ENCODE peak calls at places on chromosomes 1 and 21, in nine cellular contexts. One of them, this sample, is unnamed.

GRCh38 chr1:153775432-153776311 is 465 bp downstream of the SLC27A3 start:
- DNase-seq in RWPE1: peak
- DNase-seq in omental fat pad: no peak
- DNase-seq in fibroblast of mammary gland: peak
- DNase-seq in kidney epithelial cell: no peak
- DNase-seq in neural progenitor cell: peak
- DNase-seq in endothelial cell: peak
- DNase-seq in esophagus squamous epithelium: no peak
- DNase-seq in AG04449: no peak
- DNase-seq in this sample: peak

GRCh38 chr1:204711947-204712701 is 26.6 kb upstream of the LRRN2 start:
- DNase-seq in RWPE1: no peak
- DNase-seq in omental fat pad: no peak
- DNase-seq in fibroblast of mammary gland: no peak
- DNase-seq in kidney epithelial cell: no peak
- DNase-seq in neural progenitor cell: peak
- DNase-seq in endothelial cell: no peak
- DNase-seq in esophagus squamous epithelium: no peak
- DNase-seq in AG04449: no peak
- DNase-seq in this sample: no peak

GRCh38 chr1:210236840-210237409 is 4.3 kb downstream of the SERTAD4 start:
- DNase-seq in RWPE1: no peak
- DNase-seq in omental fat pad: no peak
- DNase-seq in fibroblast of mammary gland: peak
- DNase-seq in kidney epithelial cell: no peak
- DNase-seq in neural progenitor cell: peak
- DNase-seq in endothelial cell: no peak
- DNase-seq in esophagus squamous epithelium: no peak
- DNase-seq in AG04449: no peak
- DNase-seq in this sample: peak

GRCh38 chr1:201059401-201059800 is 35.9 kb upstream of the KIF21B start:
- DNase-seq in RWPE1: no peak
- DNase-seq in omental fat pad: no peak
- DNase-seq in fibroblast of mammary gland: no peak
- DNase-seq in kidney epithelial cell: no peak
- DNase-seq in neural progenitor cell: no peak
- DNase-seq in endothelial cell: no peak
- DNase-seq in esophagus squamous epithelium: no peak
- DNase-seq in AG04449: no peak
- DNase-seq in this sample: no peak

GRCh38 chr21:39078322-39079065 is 104.8 kb downstream of the PSMG1 start:
- DNase-seq in RWPE1: no peak
- DNase-seq in omental fat pad: no peak
- DNase-seq in fibroblast of mammary gland: no peak
- DNase-seq in kidney epithelial cell: no peak
- DNase-seq in neural progenitor cell: no peak
- DNase-seq in endothelial cell: no peak
- DNase-seq in esophagus squamous epithelium: no peak
- DNase-seq in AG04449: no peak
- DNase-seq in this sample: no peak

GRCh38 chr1:246587606-246588005 is 21.4 kb downstream of the CNST start:
- DNase-seq in RWPE1: no peak
- DNase-seq in omental fat pad: no peak
- DNase-seq in fibroblast of mammary gland: peak
- DNase-seq in kidney epithelial cell: no peak
- DNase-seq in neural progenitor cell: no peak
- DNase-seq in endothelial cell: no peak
- DNase-seq in esophagus squamous epithelium: no peak
- DNase-seq in AG04449: no peak
- DNase-seq in this sample: peak

GRCh38 chr1:46718340-46718726 is 581 bp downstream of the EFCAB14 start:
- DNase-seq in RWPE1: no peak
- DNase-seq in omental fat pad: no peak
- DNase-seq in fibroblast of mammary gland: no peak
- DNase-seq in kidney epithelial cell: no peak
- DNase-seq in neural progenitor cell: no peak
- DNase-seq in endothelial cell: no peak
- DNase-seq in esophagus squamous epithelium: no peak
- DNase-seq in AG04449: no peak
- DNase-seq in this sample: no peak

GRCh38 chr21:44759628-44760285 is 41.9 kb downstream of the UBE2G2 start:
- DNase-seq in RWPE1: no peak
- DNase-seq in omental fat pad: no peak
- DNase-seq in fibroblast of mammary gland: no peak
- DNase-seq in kidney epithelial cell: no peak
- DNase-seq in neural progenitor cell: no peak
- DNase-seq in endothelial cell: no peak
- DNase-seq in esophagus squamous epithelium: no peak
- DNase-seq in AG04449: no peak
- DNase-seq in this sample: no peak

GRCh38 chr1:161994153-161994814 is 29.4 kb downstream of the OLFML2B start:
- DNase-seq in RWPE1: no peak
- DNase-seq in omental fat pad: no peak
- DNase-seq in fibroblast of mammary gland: peak
- DNase-seq in kidney epithelial cell: no peak
- DNase-seq in neural progenitor cell: no peak
- DNase-seq in endothelial cell: no peak
- DNase-seq in esophagus squamous epithelium: no peak
- DNase-seq in AG04449: no peak
- DNase-seq in this sample: peak

GRCh38 chr1:209633335-209633997 is 18.8 kb downstream of the LAMB3 start:
- DNase-seq in RWPE1: no peak
- DNase-seq in omental fat pad: no peak
- DNase-seq in fibroblast of mammary gland: peak
- DNase-seq in kidney epithelial cell: no peak
- DNase-seq in neural progenitor cell: no peak
- DNase-seq in endothelial cell: no peak
- DNase-seq in esophagus squamous epithelium: no peak
- DNase-seq in AG04449: peak
- DNase-seq in this sample: no peak

GRCh38 chr1:70405780-70406416 is 5.2 kb upstream of the CTH start:
- DNase-seq in RWPE1: no peak
- DNase-seq in omental fat pad: no peak
- DNase-seq in fibroblast of mammary gland: no peak
- DNase-seq in kidney epithelial cell: no peak
- DNase-seq in neural progenitor cell: no peak
- DNase-seq in endothelial cell: no peak
- DNase-seq in esophagus squamous epithelium: no peak
- DNase-seq in AG04449: no peak
- DNase-seq in this sample: no peak

GRCh38 chr1:4853930-4854329 is 199.5 kb downstream of the AJAP1 start:
- DNase-seq in RWPE1: no peak
- DNase-seq in omental fat pad: no peak
- DNase-seq in fibroblast of mammary gland: no peak
- DNase-seq in kidney epithelial cell: no peak
- DNase-seq in neural progenitor cell: no peak
- DNase-seq in endothelial cell: no peak
- DNase-seq in esophagus squamous epithelium: no peak
- DNase-seq in AG04449: no peak
- DNase-seq in this sample: no peak

GRCh38 chr1:86156571-86157455 is at the start of gene COL24A1:
- DNase-seq in RWPE1: peak
- DNase-seq in omental fat pad: no peak
- DNase-seq in fibroblast of mammary gland: peak
- DNase-seq in kidney epithelial cell: no peak
- DNase-seq in neural progenitor cell: peak
- DNase-seq in endothelial cell: peak
- DNase-seq in esophagus squamous epithelium: no peak
- DNase-seq in AG04449: no peak
- DNase-seq in this sample: peak

GRCh38 chr1:199684686-199685273 is 342.7 kb upstream of the NR5A2 start:
- DNase-seq in RWPE1: peak
- DNase-seq in omental fat pad: no peak
- DNase-seq in fibroblast of mammary gland: peak
- DNase-seq in kidney epithelial cell: no peak
- DNase-seq in neural progenitor cell: peak
- DNase-seq in endothelial cell: peak
- DNase-seq in esophagus squamous epithelium: no peak
- DNase-seq in AG04449: no peak
- DNase-seq in this sample: peak

GRCh38 chr1:211135342-211135950 is 1.5 kb upstream of the KCNH1 start:
- DNase-seq in RWPE1: peak
- DNase-seq in omental fat pad: no peak
- DNase-seq in fibroblast of mammary gland: peak
- DNase-seq in kidney epithelial cell: peak
- DNase-seq in neural progenitor cell: peak
- DNase-seq in endothelial cell: no peak
- DNase-seq in esophagus squamous epithelium: no peak
- DNase-seq in AG04449: no peak
- DNase-seq in this sample: peak

GRCh38 chr1:156114919-156115513 is 505 bp downstream of the LMNA start:
- DNase-seq in RWPE1: no peak
- DNase-seq in omental fat pad: no peak
- DNase-seq in fibroblast of mammary gland: no peak
- DNase-seq in kidney epithelial cell: no peak
- DNase-seq in neural progenitor cell: peak
- DNase-seq in endothelial cell: no peak
- DNase-seq in esophagus squamous epithelium: no peak
- DNase-seq in AG04449: no peak
- DNase-seq in this sample: no peak

GRCh38 chr21:45920824-45921600 is 60.6 kb upstream of the COL6A1 start:
- DNase-seq in RWPE1: no peak
- DNase-seq in omental fat pad: no peak
- DNase-seq in fibroblast of mammary gland: no peak
- DNase-seq in kidney epithelial cell: no peak
- DNase-seq in neural progenitor cell: no peak
- DNase-seq in endothelial cell: no peak
- DNase-seq in esophagus squamous epithelium: no peak
- DNase-seq in AG04449: peak
- DNase-seq in this sample: peak

GRCh38 chr1:39898648-39899603 is 2.8 kb downstream of the MYCL start:
- DNase-seq in RWPE1: peak
- DNase-seq in omental fat pad: no peak
- DNase-seq in fibroblast of mammary gland: peak
- DNase-seq in kidney epithelial cell: no peak
- DNase-seq in neural progenitor cell: peak
- DNase-seq in endothelial cell: peak
- DNase-seq in esophagus squamous epithelium: no peak
- DNase-seq in AG04449: no peak
- DNase-seq in this sample: peak

GRCh38 chr1:51168266-51168845 is 66.3 kb downstream of the C1orf185 start:
- DNase-seq in RWPE1: no peak
- DNase-seq in omental fat pad: no peak
- DNase-seq in fibroblast of mammary gland: peak
- DNase-seq in kidney epithelial cell: no peak
- DNase-seq in neural progenitor cell: no peak
- DNase-seq in endothelial cell: no peak
- DNase-seq in esophagus squamous epithelium: no peak
- DNase-seq in AG04449: no peak
- DNase-seq in this sample: peak

GRCh38 chr1:232868793-232869491 is 63.7 kb downstream of the MAP10 start:
- DNase-seq in RWPE1: peak
- DNase-seq in omental fat pad: no peak
- DNase-seq in fibroblast of mammary gland: peak
- DNase-seq in kidney epithelial cell: no peak
- DNase-seq in neural progenitor cell: no peak
- DNase-seq in endothelial cell: no peak
- DNase-seq in esophagus squamous epithelium: no peak
- DNase-seq in AG04449: peak
- DNase-seq in this sample: peak

DNA sequence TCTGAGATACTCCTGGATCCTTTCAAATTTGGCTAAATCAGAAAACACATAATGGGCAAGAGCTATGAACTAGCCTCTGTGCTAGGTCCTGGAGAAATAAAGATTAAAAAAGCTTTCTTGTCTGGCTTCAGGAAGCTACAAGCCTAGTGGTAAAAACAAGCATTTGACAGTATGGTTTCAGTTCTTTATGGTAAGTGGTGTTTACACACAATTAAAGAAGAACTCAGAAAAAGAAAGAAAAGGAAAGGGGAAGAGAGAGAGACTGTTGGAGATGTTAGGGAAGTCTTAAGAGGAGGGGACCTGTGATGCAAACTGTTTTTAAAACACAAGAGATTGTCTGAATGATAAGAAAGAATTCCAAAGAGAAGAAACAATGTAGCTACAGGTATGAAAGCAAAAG is 1.8 kb downstream of the OR10J1 start:
- DNase-seq in RWPE1: no peak
- DNase-seq in omental fat pad: no peak
- DNase-seq in fibroblast of mammary gland: no peak
- DNase-seq in kidney epithelial cell: no peak
- DNase-seq in neural progenitor cell: no peak
- DNase-seq in endothelial cell: no peak
- DNase-seq in esophagus squamous epithelium: no peak
- DNase-seq in AG04449: no peak
- DNase-seq in this sample: no peak
- TF ChIP-seq CTCF in RWPE1: no peak
- TF ChIP-seq CTCF in omental fat pad: no peak
- TF ChIP-seq CTCF in fibroblast of mammary gland: no peak
- TF ChIP-seq CTCF in kidney epithelial cell: no peak
- TF ChIP-seq CTCF in neural progenitor cell: no peak
- TF ChIP-seq CTCF in endothelial cell: no peak
- TF ChIP-seq CTCF in esophagus squamous epithelium: no peak
- TF ChIP-seq CTCF in AG04449: no peak
- TF ChIP-seq CTCF in this sample: no peak

GRCh38 chr1:150869683-150870082 is 6.7 kb downstream of the ARNT start:
- DNase-seq in RWPE1: no peak
- DNase-seq in omental fat pad: no peak
- DNase-seq in fibroblast of mammary gland: no peak
- DNase-seq in kidney epithelial cell: no peak
- DNase-seq in neural progenitor cell: no peak
- DNase-seq in endothelial cell: no peak
- DNase-seq in esophagus squamous epithelium: no peak
- DNase-seq in AG04449: no peak
- DNase-seq in this sample: no peak
- TF ChIP-seq CTCF in RWPE1: no peak
- TF ChIP-seq CTCF in omental fat pad: no peak
- TF ChIP-seq CTCF in fibroblast of mammary gland: peak
- TF ChIP-seq CTCF in kidney epithelial cell: no peak
- TF ChIP-seq CTCF in neural progenitor cell: no peak
- TF ChIP-seq CTCF in endothelial cell: no peak
- TF ChIP-seq CTCF in esophagus squamous epithelium: no peak
- TF ChIP-seq CTCF in AG04449: no peak
- TF ChIP-seq CTCF in this sample: no peak

DNA sequence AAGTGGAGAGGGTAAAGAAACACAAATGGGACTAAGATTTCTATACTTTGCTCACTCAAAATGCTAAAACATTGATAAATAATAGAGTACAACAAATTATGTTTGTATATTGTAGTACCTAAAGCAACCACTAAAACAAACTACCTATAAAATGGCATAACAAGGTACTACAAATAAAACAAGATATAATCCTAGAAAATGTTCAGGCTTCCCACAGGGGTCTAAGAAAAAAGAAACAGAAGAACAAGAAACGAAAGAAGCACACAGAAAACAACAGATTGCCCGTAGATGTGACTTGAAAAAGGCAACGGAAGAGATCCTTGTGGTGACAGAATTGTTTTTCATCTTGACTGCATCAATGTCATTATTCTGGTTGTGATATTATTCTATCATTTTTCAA is 63.3 kb upstream of the ADGRL4 start:
- DNase-seq in RWPE1: no peak
- DNase-seq in omental fat pad: no peak
- DNase-seq in fibroblast of mammary gland: no peak
- DNase-seq in kidney epithelial cell: no peak
- DNase-seq in neural progenitor cell: no peak
- DNase-seq in endothelial cell: no peak
- DNase-seq in esophagus squamous epithelium: no peak
- DNase-seq in AG04449: no peak
- DNase-seq in this sample: no peak
- TF ChIP-seq CTCF in RWPE1: no peak
- TF ChIP-seq CTCF in omental fat pad: no peak
- TF ChIP-seq CTCF in fibroblast of mammary gland: peak
- TF ChIP-seq CTCF in kidney epithelial cell: no peak
- TF ChIP-seq CTCF in neural progenitor cell: peak
- TF ChIP-seq CTCF in endothelial cell: peak
- TF ChIP-seq CTCF in esophagus squamous epithelium: peak
- TF ChIP-seq CTCF in AG04449: no peak
- TF ChIP-seq CTCF in this sample: no peak

GRCh38 chr1:112925015-112925414 is 31.0 kb downstream of the SLC16A1 start:
- DNase-seq in RWPE1: no peak
- DNase-seq in omental fat pad: no peak
- DNase-seq in fibroblast of mammary gland: no peak
- DNase-seq in kidney epithelial cell: no peak
- DNase-seq in neural progenitor cell: no peak
- DNase-seq in endothelial cell: no peak
- DNase-seq in esophagus squamous epithelium: no peak
- DNase-seq in AG04449: no peak
- DNase-seq in this sample: no peak
- TF ChIP-seq CTCF in RWPE1: no peak
- TF ChIP-seq CTCF in omental fat pad: no peak
- TF ChIP-seq CTCF in fibroblast of mammary gland: no peak
- TF ChIP-seq CTCF in kidney epithelial cell: no peak
- TF ChIP-seq CTCF in neural progenitor cell: no peak
- TF ChIP-seq CTCF in endothelial cell: peak
- TF ChIP-seq CTCF in esophagus squamous epithelium: no peak
- TF ChIP-seq CTCF in AG04449: no peak
- TF ChIP-seq CTCF in this sample: peak

This sample was measured in foreskin fibroblast.